ENCODE peak calls at places on chromosome 6, in six cellular contexts. One of them, this sample, is unnamed.

GRCh38 chr6:44851176-44851575 is 463.7 kb downstream of the CDC5L start:
- DNase-seq in GM18507: no peak
- DNase-seq in kidney tubule cell: peak; percentile 15
- DNase-seq in HTR-8/SVneo: no peak
- DNase-seq in naive thymus-derived CD8-positive, alpha-beta T cell: no peak
- DNase-seq in GM23338: no peak
- DNase-seq in this sample: no peak

GRCh38 chr6:81049425-81050042 is 702.9 kb downstream of the TENT5A start:
- DNase-seq in GM18507: no peak
- DNase-seq in kidney tubule cell: no peak
- DNase-seq in HTR-8/SVneo: no peak
- DNase-seq in naive thymus-derived CD8-positive, alpha-beta T cell: no peak
- DNase-seq in GM23338: no peak
- DNase-seq in this sample: no peak

GRCh38 chr6:105753184-105754097 is 332.7 kb upstream of the PRDM1 start:
- DNase-seq in GM18507: no peak
- DNase-seq in kidney tubule cell: no peak
- DNase-seq in HTR-8/SVneo: no peak
- DNase-seq in naive thymus-derived CD8-positive, alpha-beta T cell: no peak
- DNase-seq in GM23338: peak; percentile 67
- DNase-seq in this sample: no peak

GRCh38 chr6:167513763-167514162 is 188.9 kb downstream of the TTLL2 start:
- DNase-seq in GM18507: no peak
- DNase-seq in kidney tubule cell: no peak
- DNase-seq in HTR-8/SVneo: no peak
- DNase-seq in naive thymus-derived CD8-positive, alpha-beta T cell: no peak
- DNase-seq in GM23338: no peak
- DNase-seq in this sample: no peak

GRCh38 chr6:158048589-158048988 is 66.9 kb downstream of the SYNJ2 start:
- DNase-seq in GM18507: no peak
- DNase-seq in kidney tubule cell: no peak
- DNase-seq in HTR-8/SVneo: no peak
- DNase-seq in naive thymus-derived CD8-positive, alpha-beta T cell: no peak
- DNase-seq in GM23338: no peak
- DNase-seq in this sample: no peak

GRCh38 chr6:25389501-25389900 is 110.3 kb downstream of the CARMIL1 start:
- DNase-seq in GM18507: no peak
- DNase-seq in kidney tubule cell: peak; percentile 60
- DNase-seq in HTR-8/SVneo: no peak
- DNase-seq in naive thymus-derived CD8-positive, alpha-beta T cell: no peak
- DNase-seq in GM23338: no peak
- DNase-seq in this sample: no peak

GRCh38 chr6:32857156-32857891 is 3.3 kb downstream of the PSMB9 start:
- DNase-seq in GM18507: no peak
- DNase-seq in kidney tubule cell: no peak
- DNase-seq in HTR-8/SVneo: no peak
- DNase-seq in naive thymus-derived CD8-positive, alpha-beta T cell: no peak
- DNase-seq in GM23338: no peak
- DNase-seq in this sample: no peak

GRCh38 chr6:137933696-137934095 is 66.6 kb downstream of the TNFAIP3 start:
- DNase-seq in GM18507: no peak
- DNase-seq in kidney tubule cell: peak; percentile 47
- DNase-seq in HTR-8/SVneo: no peak
- DNase-seq in naive thymus-derived CD8-positive, alpha-beta T cell: no peak
- DNase-seq in GM23338: no peak
- DNase-seq in this sample: peak; percentile 3

GRCh38 chr6:17710331-17710730 is 3.6 kb upstream of the NUP153 start:
- DNase-seq in GM18507: no peak
- DNase-seq in kidney tubule cell: no peak
- DNase-seq in HTR-8/SVneo: no peak
- DNase-seq in naive thymus-derived CD8-positive, alpha-beta T cell: no peak
- DNase-seq in GM23338: no peak
- DNase-seq in this sample: no peak

GRCh38 chr6:16108996-16109658 is 19.8 kb upstream of the MYLIP start:
- DNase-seq in GM18507: no peak
- DNase-seq in kidney tubule cell: no peak
- DNase-seq in HTR-8/SVneo: no peak
- DNase-seq in naive thymus-derived CD8-positive, alpha-beta T cell: no peak
- DNase-seq in GM23338: no peak
- DNase-seq in this sample: no peak

GRCh38 chr6:144478487-144478886 is 193.4 kb downstream of the UTRN start:
- DNase-seq in GM18507: no peak
- DNase-seq in kidney tubule cell: no peak
- DNase-seq in HTR-8/SVneo: no peak
- DNase-seq in naive thymus-derived CD8-positive, alpha-beta T cell: no peak
- DNase-seq in GM23338: no peak
- DNase-seq in this sample: peak; percentile 2

GRCh38 chr6:116387374-116387773 is 16.6 kb downstream of the DSE start:
- DNase-seq in GM18507: no peak
- DNase-seq in kidney tubule cell: peak; percentile 94
- DNase-seq in HTR-8/SVneo: no peak
- DNase-seq in naive thymus-derived CD8-positive, alpha-beta T cell: no peak
- DNase-seq in GM23338: no peak
- DNase-seq in this sample: no peak

GRCh38 chr6:39143238-39143930 is 28.4 kb upstream of the SAYSD1 start:
- DNase-seq in GM18507: no peak
- DNase-seq in kidney tubule cell: no peak
- DNase-seq in HTR-8/SVneo: no peak
- DNase-seq in naive thymus-derived CD8-positive, alpha-beta T cell: peak; percentile 2
- DNase-seq in GM23338: no peak
- DNase-seq in this sample: no peak

GRCh38 chr6:169156108-169156821 is 97.4 kb downstream of the THBS2 start:
- DNase-seq in GM18507: no peak
- DNase-seq in kidney tubule cell: no peak
- DNase-seq in HTR-8/SVneo: no peak
- DNase-seq in naive thymus-derived CD8-positive, alpha-beta T cell: no peak
- DNase-seq in GM23338: no peak
- DNase-seq in this sample: no peak

GRCh38 chr6:57248311-57248895 is 26.3 kb upstream of the RAB23 start:
- DNase-seq in GM18507: no peak
- DNase-seq in kidney tubule cell: no peak
- DNase-seq in HTR-8/SVneo: no peak
- DNase-seq in naive thymus-derived CD8-positive, alpha-beta T cell: no peak
- DNase-seq in GM23338: peak; percentile 38
- DNase-seq in this sample: no peak

GRCh38 chr6:25370175-25371036 is 91.2 kb downstream of the CARMIL1 start:
- DNase-seq in GM18507: no peak
- DNase-seq in kidney tubule cell: no peak
- DNase-seq in HTR-8/SVneo: no peak
- DNase-seq in naive thymus-derived CD8-positive, alpha-beta T cell: no peak
- DNase-seq in GM23338: no peak
- DNase-seq in this sample: no peak

GRCh38 chr6:81697564-81697963 is 54.9 kb downstream of the TENT5A start:
- DNase-seq in GM18507: no peak
- DNase-seq in kidney tubule cell: peak; percentile 65
- DNase-seq in HTR-8/SVneo: no peak
- DNase-seq in naive thymus-derived CD8-positive, alpha-beta T cell: no peak
- DNase-seq in GM23338: no peak
- DNase-seq in this sample: no peak

GRCh38 chr6:168093071-168093505 is 14.1 kb upstream of the FRMD1 start:
- DNase-seq in GM18507: no peak
- DNase-seq in kidney tubule cell: no peak
- DNase-seq in HTR-8/SVneo: no peak
- DNase-seq in naive thymus-derived CD8-positive, alpha-beta T cell: no peak
- DNase-seq in GM23338: no peak
- DNase-seq in this sample: no peak

GRCh38 chr6:166757226-166758135 is 130.4 kb upstream of the RPS6KA2 start:
- DNase-seq in GM18507: no peak
- DNase-seq in kidney tubule cell: peak; percentile 33
- DNase-seq in HTR-8/SVneo: no peak
- DNase-seq in naive thymus-derived CD8-positive, alpha-beta T cell: no peak
- DNase-seq in GM23338: no peak
- DNase-seq in this sample: no peak

GRCh38 chr6:20038805-20039204 is 173.5 kb downstream of the MBOAT1 start:
- DNase-seq in GM18507: no peak
- DNase-seq in kidney tubule cell: peak; percentile 47
- DNase-seq in HTR-8/SVneo: no peak
- DNase-seq in naive thymus-derived CD8-positive, alpha-beta T cell: no peak
- DNase-seq in GM23338: no peak
- DNase-seq in this sample: no peak

GRCh38 chr6:94510877-94511276 is 1066.5 kb upstream of the MANEA start:
- DNase-seq in GM18507: no peak
- DNase-seq in kidney tubule cell: no peak
- DNase-seq in HTR-8/SVneo: no peak
- DNase-seq in naive thymus-derived CD8-positive, alpha-beta T cell: no peak
- DNase-seq in GM23338: no peak
- DNase-seq in this sample: no peak

GRCh38 chr6:41737591-41738130 is 2.3 kb upstream of the TFEB start:
- DNase-seq in GM18507: no peak
- DNase-seq in kidney tubule cell: no peak
- DNase-seq in HTR-8/SVneo: no peak
- DNase-seq in naive thymus-derived CD8-positive, alpha-beta T cell: no peak
- DNase-seq in GM23338: no peak
- DNase-seq in this sample: no peak

GRCh38 chr6:69841862-69842261 is 24.5 kb upstream of the COL19A1 start:
- DNase-seq in GM18507: no peak
- DNase-seq in kidney tubule cell: no peak
- DNase-seq in HTR-8/SVneo: no peak
- DNase-seq in naive thymus-derived CD8-positive, alpha-beta T cell: no peak
- DNase-seq in GM23338: no peak
- DNase-seq in this sample: no peak

GRCh38 chr6:117168296-117169059 is 96.9 kb upstream of the VGLL2 start:
- DNase-seq in GM18507: no peak
- DNase-seq in kidney tubule cell: no peak
- DNase-seq in HTR-8/SVneo: no peak
- DNase-seq in naive thymus-derived CD8-positive, alpha-beta T cell: no peak
- DNase-seq in GM23338: no peak
- DNase-seq in this sample: no peak

GRCh38 chr6:33431880-33432541 is 12.1 kb downstream of the SYNGAP1 start:
- DNase-seq in GM18507: no peak
- DNase-seq in kidney tubule cell: no peak
- DNase-seq in HTR-8/SVneo: no peak
- DNase-seq in naive thymus-derived CD8-positive, alpha-beta T cell: no peak
- DNase-seq in GM23338: peak; percentile 66
- DNase-seq in this sample: no peak

GRCh38 chr6:85405175-85405852 is 44.6 kb upstream of the NT5E start:
- DNase-seq in GM18507: no peak
- DNase-seq in kidney tubule cell: peak; percentile 84
- DNase-seq in HTR-8/SVneo: no peak
- DNase-seq in naive thymus-derived CD8-positive, alpha-beta T cell: no peak
- DNase-seq in GM23338: no peak
- DNase-seq in this sample: no peak

GRCh38 chr6:85455627-85456026 is 5.7 kb downstream of the NT5E start:
- DNase-seq in GM18507: no peak
- DNase-seq in kidney tubule cell: no peak
- DNase-seq in HTR-8/SVneo: no peak
- DNase-seq in naive thymus-derived CD8-positive, alpha-beta T cell: no peak
- DNase-seq in GM23338: no peak
- DNase-seq in this sample: no peak

This sample was measured in anterior cingulate cortex.